ENCODE peak calls at places on chromosomes 11 and 22, in ten cellular contexts. I is neural crest cell, D is esophagus squamous epithelium, E is fibroblast of mammary gland, R is kidney, V is foreskin fibroblast, W is Panc1, Q is psoas muscle, K is fibroblast of pulmonary artery, A is K562. N is an unnamed sample.

GRCh38 chr11:126561327-126561893 is 205.9 kb downstream of the ST3GAL4 start:
- DNase-seq in I (peak), D (no peak), E (peak), R (no peak), V (peak), W (no peak), Q (no peak), K (peak), A (peak), N (no peak)

GRCh38 chr11:132008872-132009271 is 638.5 kb downstream of the NTM start:
- DNase-seq in I (no peak), D (no peak), E (no peak), R (no peak), V (no peak), W (no peak), Q (no peak), K (no peak), A (no peak), N (no peak)

GRCh38 chr11:128151338-128151737 is 436.0 kb downstream of the ETS1 start:
- DNase-seq in I (no peak), D (no peak), E (no peak), R (no peak), V (no peak), W (no peak), Q (no peak), K (no peak), A (no peak), N (no peak)

GRCh38 chr22:23803001-23803819 is 16.4 kb downstream of the SMARCB1 start:
- DNase-seq in I (no peak), D (no peak), E (no peak), R (peak), V (no peak), W (no peak), Q (no peak), K (no peak), A (no peak), N (no peak)

GRCh38 chr11:95999604-96000003 is 75.7 kb upstream of the MTMR2 start:
- DNase-seq in I (no peak), D (no peak), E (no peak), R (no peak), V (no peak), W (no peak), Q (no peak), K (no peak), A (no peak), N (no peak)

GRCh38 chr22:42434283-42434682 is 2.1 kb upstream of the NFAM1 start:
- DNase-seq in I (no peak), D (no peak), E (no peak), R (no peak), V (no peak), W (no peak), Q (no peak), K (no peak), A (no peak), N (no peak)

GRCh38 chr22:32204211-32204855 is 540 bp downstream of the RFPL2 start:
- DNase-seq in I (no peak), D (no peak), E (no peak), R (no peak), V (no peak), W (no peak), Q (no peak), K (no peak), A (no peak), N (no peak)

GRCh38 chr11:9787981-9788521 is 124.2 kb downstream of the SWAP70 start:
- DNase-seq in I (no peak), D (no peak), E (peak), R (no peak), V (peak), W (no peak), Q (peak), K (peak), A (no peak), N (no peak)

GRCh38 chr11:71305041-71305440 is 52.7 kb upstream of the SHANK2 start:
- DNase-seq in I (no peak), D (no peak), E (no peak), R (no peak), V (no peak), W (no peak), Q (no peak), K (no peak), A (no peak), N (no peak)

GRCh38 chr11:22625448-22626287 is at the start of gene FANCF:
- DNase-seq in I (peak), D (peak), E (peak), R (peak), V (peak), W (peak), Q (peak), K (peak), A (peak), N (peak)

GRCh38 chr11:75066061-75066460 is 30.6 kb downstream of the OR2AT4 start:
- DNase-seq in I (no peak), D (no peak), E (peak), R (no peak), V (no peak), W (no peak), Q (no peak), K (no peak), A (no peak), N (no peak)

GRCh38 chr22:36055376-36056310 is 27.0 kb upstream of the RBFOX2 start:
- DNase-seq in I (no peak), D (no peak), E (peak), R (no peak), V (peak), W (no peak), Q (peak), K (no peak), A (no peak), N (no peak)

GRCh38 chr11:122769126-122769780 is 69.0 kb upstream of the CRTAM start:
- DNase-seq in I (no peak), D (no peak), E (peak), R (no peak), V (no peak), W (no peak), Q (no peak), K (peak), A (no peak), N (no peak)

GRCh38 chr11:65546217-65546958 is 11.8 kb downstream of the LTBP3 start:
- DNase-seq in I (peak), D (peak), E (no peak), R (peak), V (no peak), W (no peak), Q (peak), K (no peak), A (peak), N (peak)

GRCh38 chr11:32574446-32574845 is 9.2 kb upstream of the EIF3M start:
- DNase-seq in I (no peak), D (no peak), E (no peak), R (no peak), V (no peak), W (no peak), Q (no peak), K (no peak), A (no peak), N (no peak)

GRCh38 chr11:45665206-45665932 is at the start of gene CHST1:
- DNase-seq in I (no peak), D (no peak), E (no peak), R (peak), V (peak), W (no peak), Q (peak), K (peak), A (no peak), N (no peak)

GRCh38 chr11:21640491-21640890 is 552.4 kb upstream of the ANO5 start:
- DNase-seq in I (no peak), D (no peak), E (no peak), R (no peak), V (no peak), W (no peak), Q (no peak), K (no peak), A (no peak), N (no peak)

GRCh38 chr11:32172771-32173170 is 81.9 kb downstream of the RCN1 start:
- DNase-seq in I (no peak), D (no peak), E (no peak), R (no peak), V (peak), W (no peak), Q (no peak), K (peak), A (no peak), N (no peak)

GRCh38 chr11:22778642-22779041 is 51.0 kb downstream of the SVIP start:
- DNase-seq in I (no peak), D (no peak), E (no peak), R (no peak), V (no peak), W (no peak), Q (no peak), K (no peak), A (no peak), N (no peak)

GRCh38 chr11:92308366-92308765 is 83.7 kb downstream of the FAT3 start:
- DNase-seq in I (no peak), D (no peak), E (no peak), R (no peak), V (no peak), W (no peak), Q (no peak), K (no peak), A (no peak), N (no peak)

GRCh38 chr11:92316410-92316809 is 91.8 kb downstream of the FAT3 start:
- DNase-seq in I (no peak), D (no peak), E (no peak), R (no peak), V (no peak), W (no peak), Q (no peak), K (no peak), A (no peak), N (no peak)

GRCh38 chr11:92306966-92307504 is 82.4 kb downstream of the FAT3 start:
- DNase-seq in I (no peak), D (no peak), E (no peak), R (no peak), V (no peak), W (no peak), Q (no peak), K (peak), A (no peak), N (no peak)

GRCh38 chr11:92314499-92314898 is 89.9 kb downstream of the FAT3 start:
- DNase-seq in I (no peak), D (no peak), E (no peak), R (no peak), V (no peak), W (no peak), Q (no peak), K (peak), A (no peak), N (no peak)

DNA sequence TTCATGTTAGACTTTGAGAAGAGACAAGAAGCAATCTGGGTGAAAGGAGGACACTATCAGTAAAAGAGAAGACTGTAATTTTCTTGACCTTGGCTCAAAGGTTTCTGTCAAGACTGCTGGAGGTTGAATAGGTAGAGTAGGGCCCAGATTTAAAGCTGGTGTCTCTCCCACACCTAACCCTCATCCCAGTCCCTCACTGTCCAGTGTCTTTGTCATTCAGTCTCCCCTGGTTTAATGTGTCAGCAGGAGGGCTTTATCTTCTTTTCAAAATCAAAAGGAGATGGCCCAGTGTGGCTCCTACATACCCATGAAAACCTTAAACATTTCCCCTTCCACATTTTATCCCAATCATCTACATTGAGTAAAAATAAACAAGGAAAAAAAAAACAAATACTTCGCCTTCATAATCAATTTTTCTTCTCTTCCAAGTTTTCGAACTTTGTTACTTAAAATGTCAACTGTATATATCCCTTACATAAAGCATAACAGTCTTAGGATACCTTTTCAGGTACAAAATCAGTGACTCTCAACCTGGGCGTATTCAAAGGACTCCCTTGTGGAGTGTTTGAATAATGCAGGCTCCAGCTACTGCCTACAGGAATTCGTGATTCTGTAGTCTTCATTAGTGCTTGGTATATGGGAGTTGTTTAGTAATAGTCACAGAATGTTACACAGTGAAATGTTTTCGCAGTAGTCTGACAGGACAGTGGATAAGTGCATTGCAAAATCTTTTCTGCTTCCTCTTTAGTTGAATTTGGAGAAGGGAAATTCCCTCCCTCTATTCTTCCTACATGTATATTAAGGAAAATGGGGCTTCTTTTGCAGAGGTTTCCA is 87.2 kb downstream of the FAT3 start:
- DNase-seq in I (no peak), D (no peak), E (no peak), R (no peak), V (no peak), W (no peak), Q (no peak), K (peak), A (no peak), N (no peak)
- TF ChIP-seq CTCF in I (peak), D (no peak), E (no peak), R (no peak), V (no peak), W (no peak), Q (no peak), K (no peak), A (no peak), N (no peak)

GRCh38 chr22:25352294-25352680 is 132.8 kb downstream of the CRYBB2 start:
- DNase-seq in I (no peak), D (no peak), E (no peak), R (no peak), V (no peak), W (no peak), Q (no peak), K (no peak), A (no peak), N (no peak)

GRCh38 chr22:25347752-25348102 is 128.3 kb downstream of the CRYBB2 start:
- DNase-seq in I (no peak), D (no peak), E (no peak), R (no peak), V (no peak), W (no peak), Q (no peak), K (peak), A (no peak), N (no peak)

GRCh38 chr22:25351631-25352293 is 132.3 kb downstream of the CRYBB2 start:
- DNase-seq in I (no peak), D (no peak), E (no peak), R (no peak), V (no peak), W (no peak), Q (no peak), K (no peak), A (no peak), N (no peak)

GRCh38 chr22:25348391-25348790 is 129.0 kb downstream of the CRYBB2 start:
- DNase-seq in I (no peak), D (no peak), E (no peak), R (no peak), V (no peak), W (no peak), Q (no peak), K (no peak), A (no peak), N (no peak)

DNA sequence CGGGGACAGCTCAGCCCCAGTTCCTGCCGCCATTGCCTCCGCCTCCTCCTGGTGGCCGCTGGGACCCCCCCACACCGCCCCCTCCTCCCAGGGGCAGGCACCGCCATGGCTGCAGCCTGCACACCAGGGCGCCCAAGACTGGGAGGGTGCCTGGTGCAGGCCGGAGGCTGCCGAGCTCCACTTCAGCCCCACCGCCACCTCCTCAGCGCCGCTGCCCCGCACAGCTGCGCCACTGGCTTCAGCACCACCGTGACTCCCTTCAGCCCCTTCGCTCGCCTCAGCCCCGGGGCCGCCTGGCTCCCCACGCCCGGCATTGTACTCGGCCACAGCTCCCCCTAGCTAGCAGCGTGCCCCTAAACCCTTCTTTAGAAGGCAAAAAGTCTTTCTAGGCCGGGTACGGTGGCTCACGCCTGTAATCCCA is 131.1 kb downstream of the CRYBB2 start:
- DNase-seq in I (no peak), D (no peak), E (no peak), R (peak), V (no peak), W (no peak), Q (no peak), K (no peak), A (no peak), N (peak)
- TF ChIP-seq CTCF in I (no peak), D (no peak), E (no peak), R (no peak), V (no peak), W (no peak), Q (no peak), K (no peak), A (no peak), N (no peak)

GRCh38 chr11:124123587-124123986 is 8.3 kb downstream of the VWA5A start:
- DNase-seq in I (no peak), D (no peak), E (no peak), R (no peak), V (no peak), W (no peak), Q (no peak), K (no peak), A (peak), N (no peak)
- TF ChIP-seq CTCF in I (peak), D (no peak), E (no peak), R (no peak), V (no peak), W (peak), Q (no peak), K (peak), A (peak), N (no peak)

DNA sequence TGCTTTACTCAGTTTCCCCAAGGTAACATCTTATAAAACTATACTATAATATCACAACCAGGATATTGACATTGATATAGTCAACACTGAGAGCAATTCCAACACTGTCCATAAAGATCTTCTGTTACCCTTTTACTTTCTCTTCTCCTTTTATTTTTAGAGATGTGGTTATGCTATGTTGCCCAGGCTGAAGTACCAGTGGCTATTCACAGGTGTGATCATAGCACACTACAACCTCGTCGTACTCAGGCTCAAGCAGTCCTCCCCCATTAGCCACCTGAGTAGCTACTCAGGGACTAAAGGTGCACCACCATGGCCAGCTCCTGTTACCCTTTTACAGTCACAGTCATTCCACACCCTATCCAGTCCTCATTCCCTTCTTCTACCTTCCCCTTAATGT is 119.7 kb downstream of the CWF19L2 start:
- DNase-seq in I (no peak), D (no peak), E (no peak), R (no peak), V (no peak), W (no peak), Q (no peak), K (no peak), A (no peak), N (no peak)
- TF ChIP-seq CTCF in I (no peak), D (no peak), E (no peak), R (no peak), V (no peak), W (no peak), Q (no peak), K (no peak), A (no peak), N (no peak)

DNA sequence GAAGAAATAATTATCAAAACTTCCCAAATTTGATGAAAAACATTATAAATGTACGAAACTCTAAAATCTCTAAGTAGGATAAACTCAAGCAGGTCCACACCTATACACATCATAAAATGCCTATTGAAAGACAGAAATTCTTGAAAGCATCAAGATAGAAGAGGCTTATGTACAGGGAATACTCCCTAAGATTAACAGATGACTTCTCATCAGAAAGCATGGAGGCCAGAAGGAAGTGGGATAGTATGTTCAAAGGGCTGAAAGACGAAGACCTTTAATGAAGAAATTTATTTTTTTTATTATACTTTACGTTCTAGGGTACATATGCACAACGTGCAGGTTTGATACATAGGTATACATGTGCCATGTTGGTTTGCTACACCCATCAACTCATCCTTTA is 45.3 kb upstream of the KCNA4 start:
- DNase-seq in I (no peak), D (no peak), E (no peak), R (no peak), V (no peak), W (no peak), Q (no peak), K (no peak), A (no peak), N (no peak)
- TF ChIP-seq CTCF in I (no peak), D (no peak), E (no peak), R (no peak), V (no peak), W (no peak), Q (no peak), K (no peak), A (no peak), N (no peak)

GRCh38 chr11:47327025-47327424 is 25.5 kb downstream of the MYBPC3 start:
- DNase-seq in I (no peak), D (no peak), E (no peak), R (no peak), V (no peak), W (no peak), Q (no peak), K (no peak), A (no peak), N (no peak)

GRCh38 chr11:47329431-47329993 is 23.0 kb downstream of the MYBPC3 start:
- DNase-seq in I (no peak), D (no peak), E (no peak), R (peak), V (no peak), W (no peak), Q (no peak), K (no peak), A (no peak), N (no peak)

GRCh38 chr11:47330002-47330911 is 22.2 kb downstream of the MYBPC3 start:
- DNase-seq in I (no peak), D (no peak), E (no peak), R (no peak), V (peak), W (no peak), Q (peak), K (peak), A (no peak), N (no peak)

GRCh38 chr11:47327949-47328348 is 24.6 kb downstream of the MYBPC3 start:
- DNase-seq in I (no peak), D (no peak), E (no peak), R (no peak), V (no peak), W (no peak), Q (no peak), K (no peak), A (no peak), N (no peak)

GRCh38 chr11:47328449-47329390 is 23.8 kb downstream of the MYBPC3 start:
- DNase-seq in I (no peak), D (no peak), E (no peak), R (no peak), V (no peak), W (no peak), Q (no peak), K (no peak), A (no peak), N (no peak)
- TF ChIP-seq CTCF in I (no peak), D (no peak), E (no peak), R (no peak), V (no peak), W (no peak), Q (no peak), K (no peak), A (no peak), N (no peak)